ENCODE peak calls at places on chromosomes 12 and 14, in nine cellular contexts. M is Calu3; C is neuronal stem cell; K is NCI-H2107; H is stimulated activated CD8-positive, alpha-beta memory T cell treated with anti-CD3 and anti-CD28 coated beads, Interleukin-12 subunit alpha, Interleukin-12 subunit beta, amount 100 ng/mL, for 1 hour; E is Panc1; P is stimulated activated CD4-positive, alpha-beta T cell treated with anti-CD3 and anti-CD28 coated beads, Interleukin-4, amount 100 ng/mL, for 48 hours; J is midbrain; W is GM12891. Z is an unnamed sample.

GRCh38 chr14:96582641-96582980 is 80.4 kb downstream of the PAPOLA start:
- DNase-seq in W (no peak), J (no peak), P (no peak), M (no peak), H (no peak), C (no peak), E (no peak), K (no peak), Z (no peak)

GRCh38 chr14:85921241-85921640 is 391.3 kb downstream of the FLRT2 start:
- DNase-seq in J (peak), E (no peak), K (no peak), W (no peak), M (no peak), C (no peak), P (no peak), H (no peak), Z (peak)

GRCh38 chr12:67318786-67319185 is 49.6 kb downstream of the CAND1 start:
- DNase-seq in W (no peak), M (no peak), H (no peak), E (no peak), C (no peak), P (no peak), J (no peak), K (no peak), Z (no peak)

GRCh38 chr12:76003263-76003640 is 28.3 kb downstream of the PHLDA1 start:
- DNase-seq in C (no peak), J (no peak), W (no peak), K (no peak), M (no peak), H (no peak), E (no peak), P (no peak), Z (no peak)

GRCh38 chr12:114403044-114403689 is 2.8 kb downstream of the TBX5 start:
- DNase-seq in W (no peak), E (no peak), K (no peak), H (no peak), M (no peak), C (peak), J (no peak), P (no peak), Z (no peak)

GRCh38 chr12:114812858-114813761 is 129.1 kb upstream of the TBX3 start:
- DNase-seq in W (no peak), J (no peak), C (peak), M (no peak), K (no peak), H (no peak), P (no peak), E (peak), Z (no peak)

GRCh38 chr12:104480826-104481457 is 24.2 kb downstream of the CHST11 start:
- DNase-seq in E (no peak), W (no peak), H (no peak), P (no peak), J (no peak), K (no peak), C (no peak), M (no peak), Z (no peak)

GRCh38 chr14:47715330-47715729 is 39.9 kb upstream of the MDGA2 start:
- DNase-seq in P (no peak), M (no peak), E (no peak), J (no peak), H (no peak), C (no peak), K (no peak), W (no peak), Z (no peak)

GRCh38 chr12:42234970-42235369 is 3.1 kb downstream of the YAF2 start:
- DNase-seq in P (no peak), C (no peak), K (no peak), M (no peak), H (no peak), J (no peak), E (no peak), W (no peak), Z (no peak)

GRCh38 chr12:129459886-129460285 is 443.9 kb downstream of the TMEM132D start:
- DNase-seq in P (no peak), J (no peak), K (no peak), M (no peak), E (no peak), C (no peak), W (no peak), H (no peak), Z (no peak)

GRCh38 chr12:82687020-82687951 is 580 bp downstream of the TMTC2 start:
- DNase-seq in H (peak), C (peak), P (peak), W (peak), E (no peak), J (peak), M (peak), K (peak), Z (no peak)

GRCh38 chr14:103378042-103378854 is 7.0 kb upstream of the MARK3 start:
- DNase-seq in W (no peak), P (no peak), M (no peak), C (no peak), E (no peak), H (no peak), K (no peak), J (no peak), Z (no peak)

GRCh38 chr14:70906785-70907171 is 481 bp upstream of the PCNX1 start:
- DNase-seq in W (no peak), M (no peak), P (no peak), K (no peak), J (peak), C (no peak), E (no peak), H (no peak), Z (peak)

GRCh38 chr14:90796319-90796718 is 19.9 kb downstream of the TTC7B start:
- DNase-seq in M (no peak), K (no peak), J (peak), P (no peak), E (no peak), C (no peak), W (no peak), H (no peak), Z (no peak)

GRCh38 chr14:28365510-28365909 is 401.1 kb upstream of the FOXG1 start:
- DNase-seq in K (no peak), M (no peak), W (no peak), H (no peak), C (no peak), P (no peak), J (no peak), E (no peak), Z (no peak)

GRCh38 chr12:89636776-89637160 is 71.9 kb downstream of the ATP2B1 start:
- DNase-seq in M (no peak), C (no peak), W (no peak), E (no peak), J (no peak), P (no peak), H (no peak), K (no peak), Z (no peak)

Z was measured in putamen.